ENCODE peak calls at places on chromosome 13, in ten cellular contexts. O is GM23248; Q is heart right ventricle; B is fibroblast of lung; H is CD4-positive, alpha-beta T cell; Z is cardiac muscle cell; J is psoas muscle; Y is left lung; R is body of pancreas; X is right atrium auricular region. G is an unnamed sample.

GRCh38 chr13:28120317-28120716 is 18.0 kb upstream of the PAN3 start:
- DNase-seq in R (no peak), Y (no peak), X (no peak), Z (no peak), Q (no peak), H (no peak), B (no peak), J (no peak), O (no peak), G (no peak)

GRCh38 chr13:35228536-35228935 is 248.0 kb downstream of the MAB21L1 start:
- DNase-seq in Y (no peak), R (no peak), X (no peak), Z (no peak), J (no peak), O (no peak), H (no peak), Q (no peak), B (no peak), G (no peak)

GRCh38 chr13:49997935-49998334 is 1.1 kb downstream of the TRIM13 start:
- DNase-seq in H (no peak), Z (no peak), Q (no peak), R (no peak), J (no peak), B (peak), O (peak), X (no peak), Y (no peak), G (no peak)

GRCh38 chr13:97544041-97544765 is 110.2 kb downstream of the RAP2A start:
- DNase-seq in Q (no peak), X (no peak), O (no peak), Z (no peak), H (no peak), B (peak), R (no peak), J (no peak), Y (no peak), G (no peak)

GRCh38 chr13:66992183-66992582 is 238.0 kb downstream of the PCDH9 start:
- DNase-seq in B (peak), R (no peak), Z (peak), J (no peak), O (no peak), Q (no peak), H (no peak), Y (no peak), X (no peak), G (no peak)

GRCh38 chr13:27012482-27013197 is 159.0 kb downstream of the USP12 start:
- DNase-seq in Q (no peak), O (peak), H (no peak), R (no peak), Z (no peak), Y (no peak), J (no peak), B (peak), X (no peak), G (no peak)

GRCh38 chr13:20231839-20232555 is at the start of gene GJB6:
- DNase-seq in R (peak), Z (peak), X (no peak), B (no peak), H (peak), J (no peak), Y (peak), Q (no peak), O (peak), G (no peak)

GRCh38 chr13:43128504-43128929 is 105.1 kb downstream of the DNAJC15 start:
- DNase-seq in Z (no peak), B (peak), H (no peak), O (no peak), Y (no peak), R (no peak), X (no peak), J (peak), Q (peak), G (no peak)

GRCh38 chr13:62702502-62702901 is 1286.9 kb upstream of the PCDH20 start:
- DNase-seq in J (no peak), Y (no peak), B (no peak), Z (no peak), H (no peak), Q (no peak), X (no peak), R (no peak), O (no peak), G (no peak)

GRCh38 chr13:28449826-28450773 is 44.8 kb downstream of the FLT1 start:
- DNase-seq in X (no peak), Q (no peak), H (no peak), J (no peak), R (no peak), Z (no peak), O (peak), B (no peak), Y (no peak), G (no peak)

GRCh38 chr13:75368167-75368566 is 113.8 kb downstream of the TBC1D4 start:
- DNase-seq in B (peak), Z (no peak), J (no peak), Y (no peak), R (no peak), H (no peak), O (peak), X (no peak), Q (peak), G (no peak)

GRCh38 chr13:75136151-75136550 is 345.8 kb downstream of the TBC1D4 start:
- DNase-seq in B (no peak), H (no peak), X (no peak), J (no peak), O (peak), R (no peak), Z (no peak), Q (no peak), Y (no peak), G (no peak)

GRCh38 chr13:39353988-39354387 is 249.0 kb downstream of the LHFPL6 start:
- DNase-seq in O (peak), J (no peak), Y (no peak), X (no peak), Q (no peak), B (peak), Z (no peak), H (no peak), R (no peak), G (no peak)

GRCh38 chr13:31060655-31061054 is 101.0 kb downstream of the HSPH1 start:
- DNase-seq in X (no peak), Z (no peak), J (no peak), H (no peak), R (no peak), Q (no peak), O (no peak), B (no peak), Y (no peak), G (no peak)

GRCh38 chr13:42652642-42653415 is 78.9 kb downstream of the TNFSF11 start:
- DNase-seq in X (no peak), B (no peak), Q (no peak), O (no peak), R (no peak), Z (no peak), H (no peak), Y (no peak), J (no peak), G (no peak)

GRCh38 chr13:86193281-86193680 is 394.1 kb upstream of the SLITRK6 start:
- DNase-seq in H (no peak), Y (no peak), O (no peak), R (no peak), Q (no peak), Z (peak), B (peak), X (no peak), J (no peak), G (no peak)

GRCh38 chr13:25879466-25879865 is 172.3 kb downstream of the SHISA2 start:
- DNase-seq in J (no peak), O (no peak), H (no peak), X (no peak), B (no peak), Z (no peak), R (no peak), Q (no peak), Y (no peak), G (no peak)

GRCh38 chr13:25881946-25882574 is 169.8 kb downstream of the SHISA2 start:
- DNase-seq in Y (no peak), B (peak), R (no peak), Q (no peak), H (no peak), Z (no peak), X (no peak), O (no peak), J (no peak), G (no peak)

GRCh38 chr13:25881136-25881926 is 170.5 kb downstream of the SHISA2 start:
- DNase-seq in B (peak), H (no peak), O (no peak), Z (no peak), J (no peak), X (no peak), Y (no peak), R (no peak), Q (no peak), G (no peak)

GRCh38 chr13:25885418-25885817 is 166.4 kb downstream of the SHISA2 start:
- DNase-seq in Y (no peak), Z (no peak), O (no peak), R (no peak), B (no peak), H (no peak), J (no peak), Q (no peak), X (no peak), G (no peak)

DNA sequence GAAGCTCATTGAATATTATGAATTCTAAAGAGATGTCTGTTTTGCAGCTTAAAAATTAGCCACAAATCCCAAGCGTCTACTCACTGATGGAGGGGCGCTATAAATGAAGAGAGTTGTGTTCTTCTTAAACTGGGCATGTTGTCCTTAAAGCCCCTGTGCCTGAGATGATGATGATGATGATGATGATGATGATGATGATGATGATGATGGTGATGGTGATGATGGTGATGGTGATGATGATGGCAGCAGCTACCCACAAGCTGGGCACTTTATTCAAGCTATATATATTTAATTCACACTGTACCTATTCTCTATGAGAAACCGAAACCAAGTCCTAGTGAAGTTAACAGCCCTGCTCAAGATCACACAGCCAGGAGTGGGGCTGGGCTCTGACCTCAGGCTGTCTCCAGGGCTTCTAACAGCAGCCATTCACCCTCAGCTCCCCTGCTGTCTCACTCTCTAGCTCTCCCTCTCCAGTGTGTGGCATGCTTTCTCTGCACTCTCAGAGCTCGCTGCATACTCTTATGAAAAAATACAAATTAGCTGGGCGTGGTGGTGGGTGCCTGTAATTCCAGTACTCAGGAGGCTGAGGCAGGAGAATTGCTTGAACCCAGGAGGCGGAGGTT is 169.0 kb downstream of the SHISA2 start:
- DNase-seq in X (no peak), R (no peak), Z (no peak), O (no peak), H (no peak), Q (no peak), J (no peak), B (no peak), Y (no peak), G (no peak)
- H3K27ac ChIP-seq in X (no peak), R (no peak), Z (no peak), O (no peak), H (no peak), Q (no peak), J (no peak), B (no peak), Y (no peak), G (no peak)

GRCh38 chr13:32737111-32737571 is 150.9 kb downstream of the PDS5B start:
- DNase-seq in Q (no peak), Y (no peak), B (peak), J (no peak), Z (no peak), O (peak), R (no peak), X (no peak), H (no peak), G (no peak)
- H3K27ac ChIP-seq in Q (peak), Y (peak), B (peak), J (peak), Z (no peak), O (peak), R (peak), X (peak), H (peak), G (peak)

GRCh38 chr13:106455190-106455589 is 80.3 kb downstream of the EFNB2 start:
- DNase-seq in Z (no peak), J (no peak), Q (no peak), Y (no peak), H (no peak), B (no peak), O (no peak), X (no peak), R (no peak), G (no peak)

GRCh38 chr13:106450991-106451390 is 84.5 kb downstream of the EFNB2 start:
- DNase-seq in Z (no peak), X (no peak), Q (no peak), B (no peak), Y (no peak), O (no peak), R (no peak), J (no peak), H (no peak), G (no peak)

GRCh38 chr13:106453101-106453500 is 82.4 kb downstream of the EFNB2 start:
- DNase-seq in B (no peak), Z (no peak), R (no peak), Y (no peak), H (no peak), O (no peak), X (no peak), Q (no peak), J (no peak), G (no peak)

DNA sequence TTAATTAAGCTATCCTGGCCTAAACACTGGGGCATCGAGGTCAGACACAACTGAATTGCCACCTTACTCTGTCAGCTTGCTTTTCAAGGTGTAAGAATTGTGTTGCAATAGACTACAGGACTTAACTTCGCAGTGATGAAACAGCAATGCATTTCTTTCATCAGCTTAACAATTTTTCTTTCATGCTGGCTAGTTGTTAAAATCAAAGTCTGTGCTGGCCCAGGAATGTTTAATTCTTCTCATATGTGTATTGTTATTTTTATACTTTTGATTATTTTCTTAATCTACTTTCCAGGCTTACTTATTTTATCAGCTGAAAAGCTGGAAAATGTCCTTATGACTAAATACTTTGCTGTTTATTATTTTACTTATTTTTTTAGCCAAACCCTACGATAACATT is 79.7 kb downstream of the EFNB2 start:
- DNase-seq in B (peak), J (no peak), H (no peak), O (no peak), X (no peak), Y (no peak), Z (no peak), R (no peak), Q (no peak), G (no peak)
- H3K27ac ChIP-seq in B (no peak), J (no peak), H (no peak), O (no peak), X (no peak), Y (no peak), Z (no peak), R (no peak), Q (no peak), G (no peak)

DNA sequence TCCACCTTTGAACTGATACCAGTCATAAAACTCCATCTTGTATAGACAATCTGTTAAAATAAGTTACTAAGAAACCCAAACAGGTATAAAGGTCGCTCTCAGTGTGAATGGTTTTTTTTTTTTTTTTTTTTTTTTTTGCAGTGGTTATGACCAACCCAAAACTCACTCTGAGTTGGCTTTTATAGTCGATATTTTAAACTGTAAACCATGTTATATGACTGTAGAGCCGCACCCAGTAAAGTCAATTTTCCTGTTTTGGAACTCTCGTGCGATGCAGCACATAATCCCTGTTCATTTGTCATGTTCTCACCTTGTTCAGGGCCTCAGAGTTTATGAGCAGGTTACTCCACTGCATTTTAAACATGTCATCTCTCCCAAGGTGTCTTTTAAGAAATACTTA is 112.4 kb downstream of the KLF5 start:
- DNase-seq in J (no peak), X (no peak), Q (no peak), B (no peak), O (no peak), H (no peak), Y (no peak), Z (no peak), R (no peak), G (no peak)
- H3K27ac ChIP-seq in J (no peak), X (no peak), Q (no peak), B (no peak), O (no peak), H (no peak), Y (no peak), Z (no peak), R (no peak), G (no peak)

DNA sequence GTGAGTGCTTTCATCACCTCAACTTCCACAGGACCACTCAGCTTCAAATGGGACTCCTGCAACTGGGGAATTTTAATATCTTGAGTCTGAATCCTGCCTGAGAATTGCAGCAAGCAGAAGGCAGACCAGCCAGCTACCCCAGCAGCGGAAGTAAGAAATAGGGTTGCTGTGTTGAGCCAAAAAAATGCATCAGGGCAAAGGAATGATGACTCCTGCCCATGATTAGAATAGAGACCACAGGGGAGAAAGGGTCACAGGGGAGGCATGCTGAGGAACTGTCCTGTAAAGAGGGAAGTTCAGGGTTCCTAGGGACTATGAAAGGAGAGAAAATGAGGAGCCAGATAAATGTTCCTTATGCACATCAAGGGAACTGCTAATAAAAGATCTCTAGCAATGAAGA is 370.2 kb downstream of the KCTD12 start:
- DNase-seq in O (peak), Q (no peak), Z (no peak), H (no peak), J (no peak), X (no peak), B (peak), Y (no peak), R (no peak), G (no peak)
- H3K27ac ChIP-seq in O (no peak), Q (no peak), Z (no peak), H (no peak), J (no peak), X (no peak), B (peak), Y (no peak), R (no peak), G (no peak)

GRCh38 chr13:113091211-113091771 is 14.3 kb upstream of the F7 start:
- DNase-seq in H (no peak), Z (no peak), O (no peak), Y (peak), Q (no peak), X (no peak), B (no peak), R (no peak), J (peak), G (no peak)

GRCh38 chr13:113093580-113094409 is 11.8 kb upstream of the F7 start:
- DNase-seq in X (no peak), H (no peak), Q (no peak), Y (peak), R (no peak), Z (no peak), O (no peak), J (peak), B (no peak), G (no peak)

GRCh38 chr13:113090806-113091205 is 14.8 kb upstream of the F7 start:
- DNase-seq in J (peak), Y (peak), O (no peak), Z (no peak), H (no peak), X (no peak), B (no peak), Q (no peak), R (no peak), G (no peak)

GRCh38 chr13:113092776-113093579 is 12.6 kb upstream of the F7 start:
- DNase-seq in J (peak), Z (no peak), X (no peak), H (no peak), Y (peak), O (no peak), B (no peak), R (no peak), Q (no peak), G (no peak)

DNA sequence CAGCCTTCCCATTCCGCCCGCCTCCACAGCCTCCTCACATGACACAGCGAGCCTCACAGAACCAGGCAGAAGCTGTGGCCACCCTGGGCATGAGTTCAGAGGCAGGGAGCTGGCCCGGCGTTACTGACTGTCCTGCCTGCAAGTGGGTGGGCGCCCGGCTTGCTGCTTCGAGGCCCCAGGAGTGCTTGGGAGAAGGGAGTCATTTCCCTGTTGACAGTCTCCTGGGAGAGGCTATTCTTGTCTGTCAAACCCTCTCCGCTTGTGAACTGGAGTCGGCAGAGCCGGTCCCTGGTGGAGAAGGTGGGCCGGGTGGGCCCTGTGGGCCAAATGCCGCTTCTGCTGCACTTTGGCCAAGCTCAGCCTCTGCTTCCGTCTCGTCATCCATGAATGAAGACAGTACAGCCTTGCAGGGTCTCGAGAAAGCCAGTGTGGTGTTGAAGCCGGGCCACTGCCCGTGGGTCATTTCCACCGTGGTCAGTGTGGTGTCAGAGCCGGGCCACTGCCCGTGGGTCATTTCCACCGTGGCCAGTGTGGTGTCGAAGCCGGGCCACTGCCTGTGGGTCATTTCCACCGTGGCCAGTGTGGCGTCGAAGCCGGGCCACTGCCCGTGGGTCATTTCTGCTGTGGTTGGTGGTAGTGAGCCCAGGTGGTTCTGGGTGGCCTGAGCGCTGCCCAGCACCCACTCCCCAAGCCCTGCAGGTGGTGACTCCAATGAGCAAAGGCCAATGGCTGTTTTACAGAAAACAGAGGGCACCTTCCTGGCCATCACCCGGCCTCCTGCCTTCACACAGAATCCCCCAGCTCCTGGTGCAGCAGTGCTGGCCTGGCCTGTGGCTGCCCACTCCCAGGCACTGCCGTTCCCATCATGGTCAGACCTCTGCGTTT is 13.5 kb upstream of the F7 start:
- DNase-seq in Y (peak), X (no peak), Q (no peak), O (no peak), H (no peak), J (peak), B (no peak), Z (no peak), R (no peak), G (no peak)
- H3K27ac ChIP-seq in Y (no peak), X (no peak), Q (no peak), O (no peak), H (no peak), J (no peak), B (no peak), Z (no peak), R (no peak), G (no peak)

DNA sequence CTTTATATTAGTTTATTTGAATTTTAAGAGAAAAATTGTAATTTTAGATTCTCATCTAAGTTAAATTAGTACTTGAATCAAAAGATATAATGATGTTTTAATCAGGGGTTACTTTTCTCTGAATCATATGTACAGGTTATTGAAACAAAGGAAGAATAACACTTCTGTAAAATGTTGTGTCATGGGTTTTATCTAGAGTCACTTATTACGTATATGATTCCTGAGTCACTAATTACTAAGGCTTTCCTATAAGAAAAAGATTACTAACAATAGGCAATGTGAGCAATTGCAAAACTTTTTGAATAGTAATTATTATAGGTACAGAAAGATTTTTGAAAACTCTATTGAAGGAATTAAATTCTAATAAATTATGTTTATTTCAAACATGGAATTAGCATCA is 99.2 kb upstream of the KLF5 start:
- DNase-seq in H (no peak), Q (no peak), O (peak), Y (no peak), X (no peak), Z (no peak), B (peak), R (no peak), J (no peak), G (no peak)
- H3K27ac ChIP-seq in H (no peak), Q (no peak), O (no peak), Y (no peak), X (no peak), Z (no peak), B (no peak), R (peak), J (no peak), G (no peak)

G was measured in esophagus muscularis mucosa.